ENCODE peak calls at places on chromosome 12, in ten cellular contexts. K, W, V, P, L, O, E, G, S and Q are unnamed samples.
A peak's percentile ranks its signal among the peaks of the same experiment; 100 is the strongest.

GRCh38 chr12:31928246-31929139 is 30.7 kb upstream of the RESF1 start:
- DNase-seq in K (no peak), W (no peak), V (peak; percentile 10), P (no peak), L (no peak), O (no peak), E (no peak), G (no peak), S (no peak), Q (no peak)

GRCh38 chr12:48815281-48816110 is 2.8 kb upstream of the CACNB3 start:
- DNase-seq in K (peak; percentile 78), W (peak; percentile 41), V (peak; percentile 87), P (no peak), L (no peak), O (peak; percentile 84), E (peak; percentile 85), G (peak; percentile 56), S (peak; percentile 92), Q (no peak)

GRCh38 chr12:98955284-98955683 is 310.2 kb downstream of the APAF1 start:
- DNase-seq in K (peak; percentile 2), W (peak; percentile 21), V (no peak), P (no peak), L (no peak), O (peak; percentile 2), E (peak; percentile 5), G (no peak), S (peak; percentile 46), Q (no peak)

GRCh38 chr12:109736552-109737108 is 23.0 kb downstream of the FAM222A start:
- DNase-seq in K (peak; percentile 53), W (peak; percentile 34), V (no peak), P (no peak), L (no peak), O (peak; percentile 35), E (peak; percentile 70), G (peak; percentile 13), S (peak; percentile 87), Q (no peak)

GRCh38 chr12:53483979-53484377 is 15.3 kb downstream of the MAP3K12 start:
- DNase-seq in K (no peak), W (no peak), V (no peak), P (no peak), L (no peak), O (no peak), E (no peak), G (no peak), S (no peak), Q (no peak)

GRCh38 chr12:9273276-9273675 is 65.1 kb upstream of the PZP start:
- DNase-seq in K (peak; percentile 58), W (no peak), V (no peak), P (peak; percentile 24), L (no peak), O (peak; percentile 89), E (peak; percentile 44), G (no peak), S (no peak), Q (no peak)

GRCh38 chr12:61137677-61138380 is 1122.4 kb upstream of the USP15 start:
- DNase-seq in K (no peak), W (no peak), V (no peak), P (no peak), L (no peak), O (no peak), E (no peak), G (no peak), S (no peak), Q (no peak)

GRCh38 chr12:8813963-8814362 is 8.5 kb upstream of the A2ML1 start:
- DNase-seq in K (no peak), W (no peak), V (no peak), P (no peak), L (no peak), O (no peak), E (no peak), G (no peak), S (no peak), Q (no peak)

GRCh38 chr12:39000370-39000769 is 95.0 kb upstream of the CPNE8 start:
- DNase-seq in K (no peak), W (no peak), V (no peak), P (no peak), L (no peak), O (no peak), E (no peak), G (no peak), S (no peak), Q (no peak)

GRCh38 chr12:130938186-130938585 is 15.5 kb upstream of the ADGRD1 start:
- DNase-seq in K (no peak), W (no peak), V (no peak), P (no peak), L (no peak), O (no peak), E (no peak), G (no peak), S (no peak), Q (no peak)

GRCh38 chr12:112961074-112961473 is 17.2 kb upstream of the OAS2 start:
- DNase-seq in K (no peak), W (no peak), V (no peak), P (no peak), L (no peak), O (no peak), E (no peak), G (no peak), S (no peak), Q (no peak)

GRCh38 chr12:124359671-124360581 is 65.0 kb downstream of the RFLNA start:
- DNase-seq in K (no peak), W (no peak), V (peak; percentile 78), P (no peak), L (no peak), O (no peak), E (peak; percentile 46), G (peak; percentile 92), S (no peak), Q (no peak)

GRCh38 chr12:53213348-53213747 is 6.3 kb upstream of the ITGB7 start:
- DNase-seq in K (peak; percentile 70), W (peak; percentile 59), V (peak; percentile 87), P (no peak), L (no peak), O (peak; percentile 78), E (peak; percentile 81), G (peak; percentile 70), S (peak; percentile 90), Q (peak; percentile 73)

GRCh38 chr12:68491204-68491960 is 119.3 kb upstream of the RAP1B start:
- DNase-seq in K (no peak), W (no peak), V (no peak), P (no peak), L (no peak), O (no peak), E (no peak), G (no peak), S (no peak), Q (no peak)

GRCh38 chr12:50024804-50025186 is 499 bp downstream of the RACGAP1 start:
- DNase-seq in K (no peak), W (no peak), V (no peak), P (no peak), L (peak; percentile 10), O (no peak), E (no peak), G (no peak), S (no peak), Q (no peak)

GRCh38 chr12:88185988-88186387 is 43.9 kb downstream of the TMTC3 start:
- DNase-seq in K (peak; percentile 83), W (no peak), V (no peak), P (peak; percentile 34), L (no peak), O (peak; percentile 52), E (peak; percentile 56), G (no peak), S (no peak), Q (no peak)

GRCh38 chr12:88746386-88746785 is 166.1 kb upstream of the KITLG start:
- DNase-seq in K (no peak), W (no peak), V (no peak), P (no peak), L (no peak), O (no peak), E (no peak), G (no peak), S (no peak), Q (no peak)

GRCh38 chr12:125533434-125534029 is 468.3 kb downstream of the AACS start:
- DNase-seq in K (no peak), W (peak; percentile 11), V (peak; percentile 25), P (no peak), L (no peak), O (peak; percentile 2), E (no peak), G (no peak), S (peak; percentile 76), Q (no peak)

GRCh38 chr12:28415755-28416154 is 225.5 kb downstream of the CCDC91 start:
- DNase-seq in K (peak; percentile 85), W (no peak), V (no peak), P (peak; percentile 71), L (no peak), O (peak; percentile 61), E (peak; percentile 84), G (no peak), S (no peak), Q (no peak)

GRCh38 chr12:102883204-102883799 is 33.7 kb downstream of the PAH start:
- DNase-seq in K (no peak), W (peak; percentile 48), V (peak; percentile 35), P (no peak), L (no peak), O (peak; percentile 26), E (peak; percentile 28), G (peak; percentile 29), S (peak; percentile 80), Q (no peak)
- TF ChIP-seq CTCF in K (peak; percentile 51), W (peak; percentile 95), V (peak; percentile 70), P (peak; percentile 74), L (peak; percentile 85), O (peak; percentile 82), E (peak; percentile 66), G (peak; percentile 63), S (peak; percentile 96), Q (no peak)

GRCh38 chr12:46260153-46260912 is 8.5 kb downstream of the SLC38A1 start:
- DNase-seq in K (peak; percentile 70), W (no peak), V (no peak), P (peak; percentile 49), L (no peak), O (peak; percentile 62), E (peak; percentile 62), G (no peak), S (peak; percentile 55), Q (no peak)
- TF ChIP-seq CTCF in K (no peak), W (no peak), V (no peak), P (no peak), L (no peak), O (no peak), E (no peak), G (no peak), S (no peak), Q (no peak)

DNA sequence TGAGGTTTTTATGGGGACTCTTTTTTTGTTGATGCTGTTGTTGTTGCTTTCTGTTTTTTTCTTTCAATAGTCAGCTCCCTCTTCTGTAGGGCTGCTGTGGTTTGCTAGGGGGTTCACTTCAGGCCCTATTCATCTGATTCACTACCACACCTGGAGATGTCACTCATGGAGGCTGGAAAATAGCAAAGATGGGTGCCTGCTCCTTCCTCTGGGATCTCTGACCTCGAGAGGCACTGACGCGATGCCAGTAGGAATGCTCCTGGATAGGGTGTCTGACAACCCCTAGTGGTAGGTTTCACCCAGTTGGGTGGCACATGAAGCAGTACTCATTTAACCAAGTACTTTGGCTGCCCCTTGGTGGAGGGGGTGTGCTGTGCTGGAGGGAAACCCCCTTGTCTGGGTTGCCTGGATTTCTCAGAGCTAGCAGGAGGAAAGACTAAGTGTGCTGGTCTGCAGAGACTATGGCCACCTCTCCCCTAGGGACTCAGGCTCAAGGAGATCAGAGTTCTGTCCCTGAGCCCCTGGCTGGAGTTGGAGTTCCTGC is 745.5 kb downstream of the TMTC2 start:
- DNase-seq in K (no peak), W (no peak), V (no peak), P (no peak), L (no peak), O (no peak), E (no peak), G (no peak), S (no peak), Q (no peak)
- TF ChIP-seq CTCF in K (no peak), W (no peak), V (no peak), P (no peak), L (no peak), O (no peak), E (no peak), G (no peak), S (no peak), Q (no peak)

GRCh38 chr12:6201199-6201608 is 1.0 kb downstream of the CD9 start:
- DNase-seq in K (no peak), W (no peak), V (peak; percentile 75), P (no peak), L (no peak), O (peak; percentile 23), E (no peak), G (no peak), S (peak; percentile 48), Q (no peak)
- TF ChIP-seq CTCF in K (no peak), W (no peak), V (no peak), P (no peak), L (no peak), O (no peak), E (no peak), G (no peak), S (no peak), Q (no peak)